ENCODE peak calls at places on chromosome 2, in six cellular contexts. One of them, this sample, is unnamed.

GRCh38 chr2:69685321-69686048 is 41.9 kb upstream of the AAK1 start:
- DNase-seq in stimulated activated CD4-positive, alpha-beta T cell treated with anti-CD3 and anti-CD28 coated beads, Interleukin-2, amount 100 ng/mL, for 48 hours: peak
- DNase-seq in kidney tubule cell: peak
- DNase-seq in dorsolateral prefrontal cortex: no peak
- DNase-seq in hypothalamus: no peak
- DNase-seq in H4: no peak
- DNase-seq in this sample: peak

GRCh38 chr2:230326453-230327417 is at the start of gene SP140L:
- DNase-seq in stimulated activated CD4-positive, alpha-beta T cell treated with anti-CD3 and anti-CD28 coated beads, Interleukin-2, amount 100 ng/mL, for 48 hours: peak
- DNase-seq in kidney tubule cell: peak
- DNase-seq in dorsolateral prefrontal cortex: peak
- DNase-seq in hypothalamus: no peak
- DNase-seq in H4: peak
- DNase-seq in this sample: peak

GRCh38 chr2:68812256-68812655 is 58.9 kb downstream of the BMP10 start:
- DNase-seq in stimulated activated CD4-positive, alpha-beta T cell treated with anti-CD3 and anti-CD28 coated beads, Interleukin-2, amount 100 ng/mL, for 48 hours: no peak
- DNase-seq in kidney tubule cell: no peak
- DNase-seq in dorsolateral prefrontal cortex: no peak
- DNase-seq in hypothalamus: no peak
- DNase-seq in H4: no peak
- DNase-seq in this sample: no peak

GRCh38 chr2:225274751-225275150 is 124.8 kb upstream of the NYAP2 start:
- DNase-seq in stimulated activated CD4-positive, alpha-beta T cell treated with anti-CD3 and anti-CD28 coated beads, Interleukin-2, amount 100 ng/mL, for 48 hours: no peak
- DNase-seq in kidney tubule cell: peak
- DNase-seq in dorsolateral prefrontal cortex: no peak
- DNase-seq in hypothalamus: no peak
- DNase-seq in H4: peak
- DNase-seq in this sample: no peak

GRCh38 chr2:41881249-41881648 is 166.6 kb upstream of the PKDCC start:
- DNase-seq in stimulated activated CD4-positive, alpha-beta T cell treated with anti-CD3 and anti-CD28 coated beads, Interleukin-2, amount 100 ng/mL, for 48 hours: no peak
- DNase-seq in kidney tubule cell: no peak
- DNase-seq in dorsolateral prefrontal cortex: no peak
- DNase-seq in hypothalamus: no peak
- DNase-seq in H4: no peak
- DNase-seq in this sample: no peak

GRCh38 chr2:25250331-25251031 is 82.1 kb upstream of the POMC start:
- DNase-seq in stimulated activated CD4-positive, alpha-beta T cell treated with anti-CD3 and anti-CD28 coated beads, Interleukin-2, amount 100 ng/mL, for 48 hours: no peak
- DNase-seq in kidney tubule cell: peak
- DNase-seq in dorsolateral prefrontal cortex: peak
- DNase-seq in hypothalamus: no peak
- DNase-seq in H4: no peak
- DNase-seq in this sample: peak

GRCh38 chr2:189360861-189361260 is 80.4 kb upstream of the WDR75 start:
- DNase-seq in stimulated activated CD4-positive, alpha-beta T cell treated with anti-CD3 and anti-CD28 coated beads, Interleukin-2, amount 100 ng/mL, for 48 hours: no peak
- DNase-seq in kidney tubule cell: no peak
- DNase-seq in dorsolateral prefrontal cortex: no peak
- DNase-seq in hypothalamus: no peak
- DNase-seq in H4: no peak
- DNase-seq in this sample: no peak

GRCh38 chr2:224242543-224242942 is 159.4 kb downstream of the FAM124B start:
- DNase-seq in stimulated activated CD4-positive, alpha-beta T cell treated with anti-CD3 and anti-CD28 coated beads, Interleukin-2, amount 100 ng/mL, for 48 hours: no peak
- DNase-seq in kidney tubule cell: no peak
- DNase-seq in dorsolateral prefrontal cortex: no peak
- DNase-seq in hypothalamus: no peak
- DNase-seq in H4: peak
- DNase-seq in this sample: no peak

This sample was measured in Daoy.